ENCODE peak calls at places on chromosomes 11 and 22, in seven cellular contexts. One of them, this sample, is unnamed.
A peak's percentile ranks its signal among the peaks of the same experiment; 100 is the strongest.

GRCh38 chr22:39234157-39234793 is 10.5 kb downstream of the PDGFB start:
- DNase-seq in mesothelial cell of epicardium: no peak
- DNase-seq in cardiac muscle cell: no peak
- DNase-seq in AG09309: no peak
- DNase-seq in GM20000: no peak
- DNase-seq in PC-3: no peak
- DNase-seq in heart left ventricle: peak; percentile 84
- DNase-seq in this sample: no peak

GRCh38 chr11:77046060-77046501 is 11.9 kb downstream of the B3GNT6 start:
- DNase-seq in mesothelial cell of epicardium: peak; percentile 54
- DNase-seq in cardiac muscle cell: peak; percentile 63
- DNase-seq in AG09309: no peak
- DNase-seq in GM20000: peak; percentile 84
- DNase-seq in PC-3: peak; percentile 81
- DNase-seq in heart left ventricle: no peak
- DNase-seq in this sample: peak; percentile 66

GRCh38 chr11:120424185-120424969 is 87.2 kb upstream of the GRIK4 start:
- DNase-seq in mesothelial cell of epicardium: no peak
- DNase-seq in cardiac muscle cell: no peak
- DNase-seq in AG09309: no peak
- DNase-seq in GM20000: no peak
- DNase-seq in PC-3: peak; percentile 35
- DNase-seq in heart left ventricle: no peak
- DNase-seq in this sample: no peak

GRCh38 chr11:6249822-6250555 is 9.6 kb upstream of the CCKBR start:
- DNase-seq in mesothelial cell of epicardium: no peak
- DNase-seq in cardiac muscle cell: no peak
- DNase-seq in AG09309: peak; percentile 74
- DNase-seq in GM20000: no peak
- DNase-seq in PC-3: peak; percentile 77
- DNase-seq in heart left ventricle: peak; percentile 54
- DNase-seq in this sample: no peak

GRCh38 chr22:25689631-25690030 is 52.4 kb upstream of the MYO18B start:
- DNase-seq in mesothelial cell of epicardium: no peak
- DNase-seq in cardiac muscle cell: no peak
- DNase-seq in AG09309: no peak
- DNase-seq in GM20000: no peak
- DNase-seq in PC-3: no peak
- DNase-seq in heart left ventricle: no peak
- DNase-seq in this sample: no peak

GRCh38 chr22:23533328-23533762 is 46.7 kb downstream of the IGLL1 start:
- DNase-seq in mesothelial cell of epicardium: peak; percentile 70
- DNase-seq in cardiac muscle cell: peak; percentile 84
- DNase-seq in AG09309: no peak
- DNase-seq in GM20000: no peak
- DNase-seq in PC-3: no peak
- DNase-seq in heart left ventricle: no peak
- DNase-seq in this sample: peak; percentile 74

GRCh38 chr11:15707971-15708370 is 593.2 kb downstream of the INSC start:
- DNase-seq in mesothelial cell of epicardium: no peak
- DNase-seq in cardiac muscle cell: no peak
- DNase-seq in AG09309: no peak
- DNase-seq in GM20000: no peak
- DNase-seq in PC-3: peak; percentile 9
- DNase-seq in heart left ventricle: peak; percentile 37
- DNase-seq in this sample: no peak

GRCh38 chr22:31161386-31161785 is 1.4 kb downstream of the RNF185 start:
- DNase-seq in mesothelial cell of epicardium: no peak
- DNase-seq in cardiac muscle cell: no peak
- DNase-seq in AG09309: no peak
- DNase-seq in GM20000: no peak
- DNase-seq in PC-3: no peak
- DNase-seq in heart left ventricle: no peak
- DNase-seq in this sample: no peak

GRCh38 chr11:20026629-20027545 is 133.4 kb downstream of the DBX1 start:
- DNase-seq in mesothelial cell of epicardium: no peak
- DNase-seq in cardiac muscle cell: no peak
- DNase-seq in AG09309: no peak
- DNase-seq in GM20000: no peak
- DNase-seq in PC-3: peak; percentile 84
- DNase-seq in heart left ventricle: no peak
- DNase-seq in this sample: no peak

GRCh38 chr11:42625757-42626156 is 686.0 kb upstream of the API5 start:
- DNase-seq in mesothelial cell of epicardium: no peak
- DNase-seq in cardiac muscle cell: no peak
- DNase-seq in AG09309: no peak
- DNase-seq in GM20000: no peak
- DNase-seq in PC-3: no peak
- DNase-seq in heart left ventricle: no peak
- DNase-seq in this sample: no peak

GRCh38 chr22:39205344-39206021 is 39.3 kb downstream of the PDGFB start:
- DNase-seq in mesothelial cell of epicardium: no peak
- DNase-seq in cardiac muscle cell: no peak
- DNase-seq in AG09309: no peak
- DNase-seq in GM20000: peak; percentile 56
- DNase-seq in PC-3: peak; percentile 82
- DNase-seq in heart left ventricle: peak; percentile 14
- DNase-seq in this sample: no peak

GRCh38 chr22:42283288-42284229 is 13.1 kb upstream of the TCF20 start:
- DNase-seq in mesothelial cell of epicardium: no peak
- DNase-seq in cardiac muscle cell: peak; percentile 68
- DNase-seq in AG09309: no peak
- DNase-seq in GM20000: no peak
- DNase-seq in PC-3: no peak
- DNase-seq in heart left ventricle: no peak
- DNase-seq in this sample: peak; percentile 65

GRCh38 chr11:118263694-118264567 is at the start of gene MPZL2:
- DNase-seq in mesothelial cell of epicardium: no peak
- DNase-seq in cardiac muscle cell: peak; percentile 17
- DNase-seq in AG09309: no peak
- DNase-seq in GM20000: no peak
- DNase-seq in PC-3: peak; percentile 95
- DNase-seq in heart left ventricle: peak; percentile 27
- DNase-seq in this sample: no peak

DNA sequence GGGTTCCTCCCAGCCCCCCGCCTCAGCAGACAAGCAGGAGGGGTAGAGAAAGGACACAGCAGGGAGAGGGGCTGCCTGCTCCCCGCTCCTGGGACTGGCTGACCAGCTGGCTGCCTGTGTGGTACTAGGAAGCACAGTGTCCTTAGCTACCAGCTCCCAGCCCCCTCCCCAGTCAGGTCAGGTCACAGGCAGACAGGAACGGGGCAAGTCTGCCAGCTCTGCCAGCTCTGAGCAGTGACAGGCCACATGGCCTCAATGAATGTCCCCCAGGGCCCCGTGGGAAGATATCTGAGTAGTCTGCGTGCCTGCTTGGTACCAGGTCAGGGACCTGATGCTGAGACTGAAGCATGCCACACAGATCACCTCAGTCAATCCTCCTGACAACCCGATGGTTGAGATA is 13.6 kb upstream of the MFNG start:
- DNase-seq in mesothelial cell of epicardium: no peak
- DNase-seq in cardiac muscle cell: no peak
- DNase-seq in AG09309: no peak
- DNase-seq in GM20000: no peak
- DNase-seq in PC-3: no peak
- DNase-seq in heart left ventricle: no peak
- DNase-seq in this sample: no peak
- TF ChIP-seq CTCF in mesothelial cell of epicardium: no peak
- TF ChIP-seq CTCF in cardiac muscle cell: no peak
- TF ChIP-seq CTCF in AG09309: no peak
- TF ChIP-seq CTCF in GM20000: no peak
- TF ChIP-seq CTCF in PC-3: no peak
- TF ChIP-seq CTCF in heart left ventricle: no peak
- TF ChIP-seq CTCF in this sample: no peak

DNA sequence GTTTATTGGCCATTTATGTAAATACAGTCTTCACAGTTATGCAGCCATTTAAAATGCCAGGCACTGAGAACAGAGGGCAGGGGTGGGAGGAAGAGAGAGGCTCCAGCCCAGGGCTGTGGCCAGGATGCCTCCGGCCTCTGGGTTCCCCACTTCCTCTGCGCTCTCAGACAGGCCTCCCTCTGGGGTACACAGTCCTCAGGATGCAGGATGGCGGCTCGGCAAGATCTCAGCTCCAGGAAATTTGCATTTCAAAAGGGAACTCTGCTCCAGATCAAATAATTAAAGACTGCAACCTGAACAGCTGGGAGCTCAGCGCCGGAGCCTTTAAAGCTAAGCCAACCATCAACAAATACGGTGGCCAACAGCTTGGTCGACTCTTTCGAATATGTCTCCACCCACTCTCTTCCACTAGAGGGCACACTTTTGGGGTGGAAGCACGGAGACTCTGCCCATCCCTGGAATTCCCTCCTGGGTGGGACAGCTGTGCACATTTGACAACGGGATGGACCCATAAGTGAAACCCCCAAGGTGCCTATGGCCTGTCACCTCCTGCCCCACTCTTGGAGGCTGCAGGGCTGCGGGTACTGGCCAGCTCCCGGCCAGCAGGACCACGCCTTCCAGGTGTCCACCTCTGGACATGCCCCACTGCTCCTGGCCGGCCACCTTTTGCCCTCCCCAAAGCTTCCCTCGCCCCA is 1044.7 kb downstream of the BRD1 start:
- DNase-seq in mesothelial cell of epicardium: no peak
- DNase-seq in cardiac muscle cell: no peak
- DNase-seq in AG09309: no peak
- DNase-seq in GM20000: no peak
- DNase-seq in PC-3: no peak
- DNase-seq in heart left ventricle: no peak
- DNase-seq in this sample: peak; percentile 21
- TF ChIP-seq CTCF in mesothelial cell of epicardium: peak; percentile 40
- TF ChIP-seq CTCF in cardiac muscle cell: no peak
- TF ChIP-seq CTCF in AG09309: no peak
- TF ChIP-seq CTCF in GM20000: no peak
- TF ChIP-seq CTCF in PC-3: peak; percentile 22
- TF ChIP-seq CTCF in heart left ventricle: no peak
- TF ChIP-seq CTCF in this sample: peak; percentile 57

GRCh38 chr11:128686045-128686741 is 7.7 kb upstream of the FLI1 start:
- DNase-seq in mesothelial cell of epicardium: no peak
- DNase-seq in cardiac muscle cell: no peak
- DNase-seq in AG09309: no peak
- DNase-seq in GM20000: peak; percentile 33
- DNase-seq in PC-3: no peak
- DNase-seq in heart left ventricle: no peak
- DNase-seq in this sample: no peak

GRCh38 chr11:128684582-128685382 is 9.1 kb upstream of the FLI1 start:
- DNase-seq in mesothelial cell of epicardium: no peak
- DNase-seq in cardiac muscle cell: no peak
- DNase-seq in AG09309: no peak
- DNase-seq in GM20000: peak; percentile 12
- DNase-seq in PC-3: no peak
- DNase-seq in heart left ventricle: no peak
- DNase-seq in this sample: no peak

GRCh38 chr11:128687321-128687720 is 6.6 kb upstream of the FLI1 start:
- DNase-seq in mesothelial cell of epicardium: no peak
- DNase-seq in cardiac muscle cell: no peak
- DNase-seq in AG09309: no peak
- DNase-seq in GM20000: peak; percentile 37
- DNase-seq in PC-3: no peak
- DNase-seq in heart left ventricle: peak; percentile 46
- DNase-seq in this sample: no peak

GRCh38 chr11:128686745-128687177 is 7.1 kb upstream of the FLI1 start:
- DNase-seq in mesothelial cell of epicardium: no peak
- DNase-seq in cardiac muscle cell: peak; percentile 54
- DNase-seq in AG09309: no peak
- DNase-seq in GM20000: peak; percentile 55
- DNase-seq in PC-3: peak; percentile 21
- DNase-seq in heart left ventricle: peak; percentile 31
- DNase-seq in this sample: no peak

GRCh38 chr11:128685383-128686044 is 8.4 kb upstream of the FLI1 start:
- DNase-seq in mesothelial cell of epicardium: no peak
- DNase-seq in cardiac muscle cell: no peak
- DNase-seq in AG09309: no peak
- DNase-seq in GM20000: peak; percentile 20
- DNase-seq in PC-3: no peak
- DNase-seq in heart left ventricle: no peak
- DNase-seq in this sample: no peak
- TF ChIP-seq CTCF in mesothelial cell of epicardium: no peak
- TF ChIP-seq CTCF in cardiac muscle cell: no peak
- TF ChIP-seq CTCF in AG09309: no peak
- TF ChIP-seq CTCF in GM20000: no peak
- TF ChIP-seq CTCF in PC-3: no peak
- TF ChIP-seq CTCF in heart left ventricle: no peak
- TF ChIP-seq CTCF in this sample: no peak

GRCh38 chr11:44096360-44097188 is 1.1 kb downstream of the EXT2 start:
- DNase-seq in mesothelial cell of epicardium: no peak
- DNase-seq in cardiac muscle cell: no peak
- DNase-seq in AG09309: peak; percentile 28
- DNase-seq in GM20000: peak; percentile 23
- DNase-seq in PC-3: peak; percentile 76
- DNase-seq in heart left ventricle: no peak
- DNase-seq in this sample: no peak

GRCh38 chr11:44095506-44096359 is at the start of gene EXT2:
- DNase-seq in mesothelial cell of epicardium: peak; percentile 80
- DNase-seq in cardiac muscle cell: peak; percentile 90
- DNase-seq in AG09309: peak; percentile 37
- DNase-seq in GM20000: peak; percentile 96
- DNase-seq in PC-3: peak; percentile 80
- DNase-seq in heart left ventricle: peak; percentile 91
- DNase-seq in this sample: peak; percentile 82

GRCh38 chr11:44097821-44098220 is 2.3 kb downstream of the EXT2 start:
- DNase-seq in mesothelial cell of epicardium: no peak
- DNase-seq in cardiac muscle cell: no peak
- DNase-seq in AG09309: no peak
- DNase-seq in GM20000: no peak
- DNase-seq in PC-3: peak; percentile 64
- DNase-seq in heart left ventricle: no peak
- DNase-seq in this sample: no peak

GRCh38 chr11:44090539-44090938 is 4.9 kb upstream of the EXT2 start:
- DNase-seq in mesothelial cell of epicardium: no peak
- DNase-seq in cardiac muscle cell: no peak
- DNase-seq in AG09309: no peak
- DNase-seq in GM20000: no peak
- DNase-seq in PC-3: no peak
- DNase-seq in heart left ventricle: no peak
- DNase-seq in this sample: no peak

DNA sequence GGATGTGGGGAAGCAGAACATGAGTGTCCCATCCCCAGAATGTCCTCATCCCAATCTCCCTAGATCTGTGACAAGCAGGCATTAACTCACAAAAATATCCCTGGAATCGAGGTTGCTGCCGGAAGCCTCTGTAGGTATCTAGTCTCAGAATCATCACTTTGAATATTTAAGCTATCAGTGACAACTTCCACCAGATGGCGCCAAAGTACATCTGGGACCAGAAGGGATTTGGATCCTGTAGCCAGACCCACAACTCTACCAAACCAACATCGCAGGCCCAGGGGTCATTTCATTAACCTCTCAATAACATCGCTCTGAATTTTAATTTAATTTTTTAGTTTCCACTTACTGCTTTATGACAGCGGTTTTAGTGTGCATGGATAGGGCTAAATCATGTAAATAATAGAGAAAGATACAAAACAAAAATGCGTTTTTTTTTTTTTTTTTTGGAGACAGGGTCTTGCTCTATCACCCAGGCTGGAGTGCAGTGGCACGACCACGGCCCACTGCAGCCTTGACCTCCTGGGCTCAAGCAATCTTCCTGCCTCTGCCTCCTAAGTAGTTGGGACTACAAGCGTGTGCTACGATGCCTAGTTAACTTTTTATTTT is 1.1 kb upstream of the EXT2 start:
- DNase-seq in mesothelial cell of epicardium: peak; percentile 69
- DNase-seq in cardiac muscle cell: peak; percentile 90
- DNase-seq in AG09309: peak; percentile 52
- DNase-seq in GM20000: peak; percentile 83
- DNase-seq in PC-3: peak; percentile 88
- DNase-seq in heart left ventricle: peak; percentile 84
- DNase-seq in this sample: peak; percentile 88
- TF ChIP-seq CTCF in mesothelial cell of epicardium: peak; percentile 73
- TF ChIP-seq CTCF in cardiac muscle cell: peak; percentile 83
- TF ChIP-seq CTCF in AG09309: peak; percentile 79
- TF ChIP-seq CTCF in GM20000: peak; percentile 15
- TF ChIP-seq CTCF in PC-3: peak; percentile 81
- TF ChIP-seq CTCF in heart left ventricle: peak; percentile 79
- TF ChIP-seq CTCF in this sample: peak; percentile 82

This sample was measured in neural crest cell.